ENCODE peak calls at places on chromosome 1, in six cellular contexts. Q, V, D, H, E and C are unnamed samples.

GRCh38 chr1:54982739-54983138 is 2.3 kb downstream of the TMEM61 start:
- DNase-seq in Q (no peak), V (no peak), D (no peak), H (no peak), E (no peak), C (no peak)

GRCh38 chr1:108502624-108503023 is 52.5 kb downstream of the NBPF6 start:
- DNase-seq in Q (no peak), V (no peak), D (no peak), H (no peak), E (no peak), C (no peak)

GRCh38 chr1:159828916-159829634 is 2.4 kb downstream of the SLAMF8 start:
- DNase-seq in Q (peak; percentile 75), V (no peak), D (no peak), H (peak; percentile 51), E (no peak), C (peak; percentile 75)

GRCh38 chr1:244210884-244211558 is 159.9 kb downstream of the ZBTB18 start:
- DNase-seq in Q (no peak), V (no peak), D (no peak), H (no peak), E (no peak), C (no peak)

GRCh38 chr1:157932082-157932481 is 61.4 kb upstream of the KIRREL1 start:
- DNase-seq in Q (no peak), V (no peak), D (no peak), H (no peak), E (no peak), C (no peak)

GRCh38 chr1:30319765-30320580 is 403.4 kb downstream of the MATN1 start:
- DNase-seq in Q (peak; percentile 59), V (no peak), D (no peak), H (no peak), E (peak; percentile 80), C (peak; percentile 27)

GRCh38 chr1:112358798-112359408 is 37.1 kb upstream of the CTTNBP2NL start:
- DNase-seq in Q (peak; percentile 87), V (peak; percentile 82), D (peak; percentile 66), H (peak; percentile 57), E (no peak), C (no peak)

GRCh38 chr1:156923565-156924477 is 3.4 kb downstream of the LRRC71 start:
- DNase-seq in Q (no peak), V (no peak), D (no peak), H (no peak), E (no peak), C (no peak)

GRCh38 chr1:211829343-211830054 is 1.1 kb downstream of the LPGAT1 start:
- DNase-seq in Q (no peak), V (no peak), D (no peak), H (peak; percentile 37), E (no peak), C (no peak)

GRCh38 chr1:247614625-247615024 is 9.2 kb downstream of the OR2G3 start:
- DNase-seq in Q (no peak), V (no peak), D (no peak), H (no peak), E (no peak), C (no peak)

GRCh38 chr1:94804442-94804837 is 15.7 kb upstream of the SLC44A3 start:
- DNase-seq in Q (no peak), V (no peak), D (no peak), H (no peak), E (no peak), C (no peak)

GRCh38 chr1:20073247-20073646 is 3.3 kb downstream of the PLA2G5 start:
- DNase-seq in Q (no peak), V (no peak), D (no peak), H (no peak), E (no peak), C (no peak)

GRCh38 chr1:54490361-54491248 is 57.4 kb upstream of the ACOT11 start:
- DNase-seq in Q (no peak), V (no peak), D (no peak), H (no peak), E (no peak), C (no peak)

GRCh38 chr1:92329356-92330129 is 30.7 kb downstream of the RPAP2 start:
- DNase-seq in Q (no peak), V (no peak), D (no peak), H (no peak), E (no peak), C (no peak)

GRCh38 chr1:150021191-150021688 is 10.7 kb upstream of the OTUD7B start:
- DNase-seq in Q (no peak), V (no peak), D (no peak), H (no peak), E (no peak), C (no peak)

GRCh38 chr1:160993544-160993943 is 27.4 kb downstream of the F11R start:
- DNase-seq in Q (no peak), V (no peak), D (no peak), H (no peak), E (no peak), C (no peak)

GRCh38 chr1:226685196-226685820 is 53.8 kb downstream of the ITPKB start:
- DNase-seq in Q (no peak), V (no peak), D (no peak), H (no peak), E (no peak), C (no peak)

GRCh38 chr1:6513296-6513928 is 21.9 kb upstream of the PLEKHG5 start:
- DNase-seq in Q (no peak), V (no peak), D (no peak), H (no peak), E (no peak), C (no peak)

GRCh38 chr1:185440877-185441276 is 123.8 kb upstream of the IVNS1ABP start:
- DNase-seq in Q (no peak), V (no peak), D (no peak), H (no peak), E (no peak), C (no peak)

GRCh38 chr1:3587133-3587733 is 24.1 kb downstream of the MEGF6 start:
- DNase-seq in Q (no peak), V (no peak), D (no peak), H (no peak), E (no peak), C (no peak)

GRCh38 chr1:167878372-167879160 is 35.4 kb downstream of the ADCY10 start:
- DNase-seq in Q (no peak), V (no peak), D (no peak), H (no peak), E (no peak), C (no peak)

GRCh38 chr1:224219011-224219611 is 36.1 kb downstream of the DEGS1 start:
- DNase-seq in Q (no peak), V (no peak), D (no peak), H (no peak), E (no peak), C (no peak)

DNA sequence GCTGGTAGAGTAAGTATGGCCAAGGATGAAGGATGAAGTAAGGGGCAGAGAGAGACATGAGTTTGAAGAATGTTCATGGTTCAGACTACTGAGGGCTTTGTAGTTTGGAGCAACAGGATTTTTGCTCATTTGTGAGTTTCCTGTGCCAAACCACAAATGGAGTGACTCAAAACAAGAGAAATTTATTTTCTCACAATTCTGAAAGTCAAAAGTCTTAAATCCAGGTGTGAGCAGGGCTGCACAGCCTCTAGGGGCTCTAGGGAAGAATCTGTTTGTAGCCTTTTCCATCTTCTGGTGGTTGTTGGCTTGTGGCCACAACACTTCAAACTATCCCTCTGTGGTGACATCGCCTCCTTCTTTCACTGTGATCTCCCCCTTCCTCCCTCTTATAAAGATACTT is 58.9 kb downstream of the RHOU start:
- DNase-seq in Q (no peak), V (no peak), D (no peak), H (no peak), E (no peak), C (no peak)
- TF ChIP-seq CTCF in Q (no peak), V (no peak), D (no peak), H (no peak), E (no peak), C (no peak)

GRCh38 chr1:220747426-220748090 is 564 bp upstream of the MTARC2 start:
- DNase-seq in Q (no peak), V (no peak), D (no peak), H (no peak), E (no peak), C (no peak)
- TF ChIP-seq CTCF in Q (no peak), V (no peak), D (no peak), H (no peak), E (no peak), C (no peak)

DNA sequence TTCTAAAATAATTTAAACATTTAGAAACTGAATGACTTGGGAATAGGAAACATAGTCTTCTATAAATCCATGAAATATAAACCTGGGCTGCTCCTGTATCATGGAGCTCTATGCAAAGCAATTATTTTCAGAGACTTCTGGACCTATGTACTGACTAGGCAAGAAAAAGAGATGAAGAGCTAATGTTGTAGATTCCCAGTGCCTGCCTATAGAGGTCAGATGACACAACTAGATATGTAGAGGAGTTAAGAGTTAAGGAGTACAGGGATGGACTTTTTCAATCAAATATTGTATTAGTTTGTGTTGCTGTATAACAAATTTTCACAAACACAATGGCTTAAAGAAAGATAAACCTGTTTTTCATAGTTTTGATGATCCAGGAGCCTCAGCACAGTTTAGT is 1434.5 kb downstream of the KCNT2 start:
- DNase-seq in Q (no peak), V (no peak), D (no peak), H (no peak), E (no peak), C (no peak)
- TF ChIP-seq CTCF in Q (no peak), V (no peak), D (no peak), H (no peak), E (no peak), C (no peak)

DNA sequence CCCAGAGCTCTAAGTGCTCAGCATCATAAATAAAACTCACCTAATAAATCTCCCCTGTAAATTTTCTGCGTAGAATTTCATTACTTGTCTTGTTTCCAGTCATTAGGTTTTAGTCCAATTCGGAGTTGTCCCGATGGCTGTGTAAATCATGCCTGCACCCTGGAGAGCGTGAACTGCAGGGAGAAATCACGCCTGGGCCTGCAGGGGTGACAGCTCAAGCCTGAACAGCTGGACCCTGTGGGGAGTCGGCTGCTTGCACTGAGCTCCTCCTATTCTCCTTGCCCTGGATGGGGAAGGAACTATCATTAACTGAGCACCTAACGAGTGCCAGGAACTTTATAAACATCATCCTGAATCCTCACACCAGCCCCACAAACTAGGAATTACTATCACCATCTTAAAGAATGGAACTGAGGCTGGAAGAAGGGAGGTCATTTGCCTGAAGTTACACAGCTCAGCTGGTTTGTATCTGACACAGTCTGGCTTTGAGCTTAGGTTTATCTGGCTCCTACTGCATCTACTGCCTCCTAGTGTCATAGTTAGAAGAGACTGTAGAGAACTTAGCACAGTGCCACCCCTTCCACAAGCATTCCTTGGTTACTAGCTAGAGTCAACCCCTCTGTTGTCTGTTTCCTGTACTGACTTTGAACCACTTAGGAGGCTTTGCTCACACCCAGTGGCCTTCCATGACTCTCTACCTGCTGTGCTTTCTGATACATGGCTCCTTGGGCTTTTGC is 25.1 kb upstream of the POU3F1 start:
- DNase-seq in Q (no peak), V (no peak), D (no peak), H (peak; percentile 66), E (no peak), C (no peak)
- TF ChIP-seq CTCF in Q (no peak), V (no peak), D (no peak), H (peak; percentile 23), E (peak; percentile 41), C (no peak)